ENCODE peak calls at places on chromosomes 2 and 18, in six cellular contexts. D is osteoblast; E is CD4-positive, alpha-beta memory T cell; K is fibroblast of lung; W is heart left ventricle; G is brain microvascular endothelial cell. Q is an unnamed sample. For H3K27me3, the result is how much of the 10 kb centered on the place peaks cover.

GRCh38 chr2:181258761-181259160 is 198.4 kb upstream of the ITGA4 start:
- DNase-seq in D (no peak), E (no peak), K (no peak), W (no peak), G (peak), Q (peak)

GRCh38 chr2:107936427-107937359 is 49.6 kb upstream of the SLC5A7 start:
- DNase-seq in D (peak), E (no peak), K (no peak), W (no peak), G (no peak), Q (no peak)

GRCh38 chr18:11167778-11168177 is 18.4 kb upstream of the PIEZO2 start:
- DNase-seq in D (no peak), E (no peak), K (peak), W (no peak), G (peak), Q (no peak)

GRCh38 chr2:195320416-195320973 is 336.5 kb upstream of the SLC39A10 start:
- DNase-seq in D (no peak), E (no peak), K (no peak), W (no peak), G (no peak), Q (peak)

GRCh38 chr2:43358688-43359201 is 132.3 kb upstream of the ZFP36L2 start:
- DNase-seq in D (no peak), E (no peak), K (peak), W (no peak), G (no peak), Q (no peak)

GRCh38 chr18:73144030-73144429 is 276.2 kb upstream of the NETO1 start:
- DNase-seq in D (no peak), E (no peak), K (no peak), W (no peak), G (no peak), Q (no peak)

GRCh38 chr2:235774153-235774552 is 280.3 kb downstream of the AGAP1 start:
- DNase-seq in D (no peak), E (no peak), K (no peak), W (no peak), G (no peak), Q (no peak)

GRCh38 chr18:77711096-77711495 is 461.4 kb downstream of the GALR1 start:
- DNase-seq in D (no peak), E (no peak), K (no peak), W (no peak), G (no peak), Q (no peak)

GRCh38 chr18:59957957-59958356 is 58.2 kb downstream of the PMAIP1 start:
- DNase-seq in D (no peak), E (no peak), K (peak), W (peak), G (peak), Q (peak)

GRCh38 chr18:26536664-26537063 is 11.7 kb downstream of the KCTD1 start:
- DNase-seq in D (no peak), E (no peak), K (no peak), W (no peak), G (no peak), Q (no peak)

GRCh38 chr2:240921319-240922233 is 15.4 kb downstream of the CROCC2 start:
- DNase-seq in D (peak), E (no peak), K (peak), W (peak), G (peak), Q (peak)

GRCh38 chr2:196163285-196163684 is 8.1 kb downstream of the STK17B start:
- DNase-seq in D (no peak), E (peak), K (no peak), W (no peak), G (no peak), Q (no peak)

GRCh38 chr2:118806797-118807667 is 40.4 kb downstream of the EN1 start:
- DNase-seq in D (no peak), E (no peak), K (no peak), W (no peak), G (no peak), Q (no peak)

GRCh38 chr18:75405341-75405740 is 22.2 kb downstream of the SMIM21 start:
- DNase-seq in D (no peak), E (no peak), K (no peak), W (no peak), G (no peak), Q (no peak)

GRCh38 chr18:32768646-32769206 is 4.1 kb downstream of the KLHL14 start:
- DNase-seq in D (peak), E (no peak), K (no peak), W (no peak), G (no peak), Q (no peak)

GRCh38 chr2:62724886-62725711 is 19.6 kb downstream of the EHBP1 start:
- DNase-seq in D (no peak), E (peak), K (no peak), W (peak), G (no peak), Q (no peak)

GRCh38 chr2:1455466-1455865 is 42.2 kb downstream of the TPO start:
- DNase-seq in D (no peak), E (no peak), K (no peak), W (no peak), G (peak), Q (peak)

GRCh38 chr2:143344780-143345179 is 215.6 kb downstream of the ARHGAP15 start:
- DNase-seq in D (no peak), E (no peak), K (no peak), W (no peak), G (no peak), Q (no peak)

GRCh38 chr2:209960676-209961630 is 41.5 kb upstream of the RPE start:
- DNase-seq in D (peak), E (no peak), K (peak), W (peak), G (peak), Q (no peak)

GRCh38 chr18:77127769-77128671 is 4.6 kb downstream of the MBP start:
- DNase-seq in D (peak), E (peak), K (peak), W (no peak), G (peak), Q (peak)

GRCh38 chr18:63180971-63181376 is 138.6 kb downstream of the BCL2 start:
- DNase-seq in D (no peak), E (no peak), K (no peak), W (no peak), G (no peak), Q (no peak)

GRCh38 chr2:189579585-189579984 is 1.0 kb downstream of the SLC40A1 start:
- DNase-seq in D (no peak), E (no peak), K (peak), W (no peak), G (no peak), Q (no peak)

GRCh38 chr18:48575658-48576453 is 37.0 kb downstream of the CTIF start:
- DNase-seq in D (no peak), E (no peak), K (no peak), W (no peak), G (peak), Q (no peak)

GRCh38 chr2:36461039-36461681 is 105.6 kb downstream of the CRIM1 start:
- DNase-seq in D (peak), E (no peak), K (peak), W (no peak), G (peak), Q (peak)

GRCh38 chr2:127560929-127561275 is 25.4 kb downstream of the MYO7B start:
- DNase-seq in D (no peak), E (no peak), K (peak), W (no peak), G (no peak), Q (no peak)

GRCh38 chr2:221529943-221530652 is 42.0 kb downstream of the EPHA4 start:
- DNase-seq in D (peak), E (no peak), K (peak), W (no peak), G (peak), Q (peak)

GRCh38 chr2:116580209-116580608 is 1234.3 kb upstream of the DDX18 start:
- DNase-seq in D (no peak), E (no peak), K (no peak), W (no peak), G (no peak), Q (no peak)

GRCh38 chr2:1841903-1842791 is 97.8 kb upstream of the PXDN start:
- DNase-seq in D (peak), E (no peak), K (no peak), W (no peak), G (no peak), Q (no peak)

GRCh38 chr2:18219676-18220075 is 340.8 kb downstream of the RDH14 start:
- DNase-seq in D (no peak), E (no peak), K (peak), W (no peak), G (no peak), Q (no peak)

GRCh38 chr2:223328578-223328977 is 273.6 kb downstream of the SCG2 start:
- DNase-seq in D (no peak), E (no peak), K (no peak), W (no peak), G (no peak), Q (no peak)

GRCh38 chr2:1675633-1676032 is 68.7 kb downstream of the PXDN start:
- DNase-seq in D (peak), E (no peak), K (peak), W (no peak), G (peak), Q (no peak)

GRCh38 chr2:37616674-37616999 is 54.8 kb downstream of the CDC42EP3 start:
- DNase-seq in D (no peak), E (no peak), K (no peak), W (no peak), G (no peak), Q (no peak)

GRCh38 chr18:55462652-55463051 is 125.3 kb downstream of the TCF4 start:
- DNase-seq in D (no peak), E (no peak), K (peak), W (no peak), G (no peak), Q (no peak)

DNA sequence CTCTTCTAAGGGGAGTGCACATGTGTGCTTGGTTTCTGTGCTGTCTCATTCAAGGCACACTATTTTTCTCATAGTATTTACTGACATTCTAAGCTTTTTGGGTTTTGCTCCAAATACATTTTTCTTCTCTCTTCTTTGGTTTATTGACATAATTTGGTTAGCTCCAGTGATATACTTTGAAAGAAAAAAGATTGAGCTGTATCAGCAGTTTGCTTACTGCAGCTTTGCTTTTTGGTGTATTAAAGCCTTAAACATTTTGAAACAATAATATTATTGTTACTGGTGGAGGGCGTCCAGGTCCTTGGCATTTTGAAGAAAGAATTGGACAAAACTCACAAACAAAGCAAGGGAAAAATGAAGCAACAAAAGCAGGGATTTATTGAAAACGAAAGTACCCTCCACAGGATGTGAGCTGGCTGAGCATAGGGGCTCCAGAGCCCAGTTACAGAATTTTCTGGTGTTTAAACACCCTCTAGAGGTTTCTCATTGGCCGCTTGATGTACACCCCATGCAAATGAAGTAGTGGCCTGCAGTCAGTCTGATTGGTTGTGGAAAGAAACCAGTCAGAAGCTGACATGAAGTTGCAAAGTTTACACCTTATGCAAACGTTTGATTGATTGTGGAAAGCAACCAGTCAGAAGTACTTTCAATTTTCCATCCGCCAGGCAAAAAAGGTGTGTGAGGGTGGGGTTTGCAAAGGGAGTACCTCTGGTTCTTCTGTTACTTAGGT is 62.2 kb downstream of the VWA3B start:
- DNase-seq in D (peak), E (peak), K (peak), W (no peak), G (peak), Q (no peak)
- H3K4me3 ChIP-seq in D (peak), E (no peak), K (peak), W (peak), G (peak), Q (no peak)

GRCh38 chr2:177559638-177560037 is 167.1 kb downstream of the AGPS start:
- DNase-seq in D (no peak), E (no peak), K (no peak), W (no peak), G (no peak), Q (no peak)

GRCh38 chr2:177557794-177558193 is 165.2 kb downstream of the AGPS start:
- DNase-seq in D (no peak), E (no peak), K (no peak), W (no peak), G (no peak), Q (no peak)

GRCh38 chr2:177554365-177554764 is 161.8 kb downstream of the AGPS start:
- DNase-seq in D (no peak), E (no peak), K (no peak), W (no peak), G (no peak), Q (no peak)

GRCh38 chr2:177553176-177553909 is 160.8 kb downstream of the AGPS start:
- DNase-seq in D (peak), E (no peak), K (no peak), W (no peak), G (peak), Q (no peak)

DNA sequence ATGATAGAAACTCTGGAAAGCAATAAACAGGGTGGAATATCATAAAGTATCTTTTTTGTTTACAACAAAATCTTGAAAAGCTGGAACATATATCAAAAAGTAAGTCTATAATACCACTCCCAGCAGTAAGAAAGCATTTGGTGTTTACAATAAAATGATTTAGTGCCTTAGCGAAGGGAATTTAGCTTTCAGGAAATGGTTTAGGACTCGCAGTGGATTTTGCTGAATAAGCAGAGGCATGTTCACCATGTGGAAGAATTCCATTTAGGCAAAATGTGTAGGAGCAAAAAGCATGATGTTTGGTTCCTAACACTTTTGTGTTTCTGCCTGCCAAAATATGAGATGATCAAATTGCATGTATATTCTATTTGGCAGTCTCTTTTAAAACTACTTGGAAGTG is 163.6 kb downstream of the AGPS start:
- DNase-seq in D (no peak), E (no peak), K (peak), W (no peak), G (no peak), Q (no peak)
- H3K27me3 ChIP-seq in D (under half), E (under half), K (under half), W (under half), G (under half), Q (under half)

DNA sequence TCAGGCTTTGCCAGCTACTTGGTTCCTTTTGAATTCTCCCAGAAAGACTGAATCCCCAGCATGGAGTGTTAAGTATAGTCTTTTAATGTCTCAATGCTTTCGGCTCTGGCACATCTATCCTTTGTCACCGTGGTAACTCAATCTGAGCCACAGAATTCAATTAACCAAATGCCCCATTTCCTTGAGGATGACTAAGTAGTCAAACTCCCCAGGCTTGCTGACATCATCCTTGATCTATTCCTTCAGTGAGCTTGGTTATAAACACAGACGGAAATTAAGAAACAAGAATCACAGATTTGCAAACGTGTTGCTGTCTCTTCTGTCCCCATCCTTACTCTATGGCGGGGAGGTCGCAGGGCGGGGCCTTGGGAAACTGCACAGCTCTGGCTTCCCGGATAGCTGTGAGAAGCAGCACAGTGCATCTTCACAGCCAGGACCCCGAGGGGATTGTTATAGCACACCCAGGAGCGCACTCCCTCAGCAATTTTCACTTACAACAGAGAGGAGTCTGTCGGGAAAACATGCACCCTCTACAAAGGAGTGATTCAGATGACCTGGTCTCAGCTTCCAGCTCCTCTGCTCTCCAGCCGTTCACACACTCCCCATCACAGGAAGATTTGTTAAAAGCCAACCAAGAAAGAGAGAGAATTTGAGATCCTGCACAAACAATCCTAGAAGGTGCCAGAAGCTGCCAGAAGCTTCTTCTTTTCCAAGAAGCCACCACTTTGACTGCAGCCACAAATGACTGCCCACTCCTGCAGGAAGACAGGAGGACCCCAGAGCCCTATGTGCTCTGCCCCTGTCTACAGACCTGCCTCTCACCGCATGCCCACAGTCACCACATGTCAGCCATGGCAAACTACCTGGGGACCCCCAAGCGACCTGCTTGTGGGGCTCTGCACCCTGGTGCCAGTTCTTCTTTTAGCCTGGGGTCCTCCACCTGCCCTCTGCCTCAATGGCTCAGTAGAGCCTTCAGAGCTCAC is 44.9 kb upstream of the YWHAQ start:
- DNase-seq in D (peak), E (no peak), K (peak), W (no peak), G (peak), Q (peak)
- H3K4me3 ChIP-seq in D (peak), E (no peak), K (peak), W (no peak), G (peak), Q (peak)

GRCh38 chr2:102979429-102979828 is 217.6 kb downstream of the TMEM182 start:
- DNase-seq in D (no peak), E (no peak), K (no peak), W (no peak), G (no peak), Q (no peak)
- H3K27me3 ChIP-seq in D (under half), E (under half), K (under half), W (under half), G (under half), Q (under half)

Q was measured in kidney epithelial cell.